ENCODE peak calls at places on chromosome 20, in seven cellular contexts. N is IMR-90, X is kidney, Y is cardiac fibroblast, L is prostate gland, B is Peyer's patch, F is brain microvascular endothelial cell. I is an unnamed sample.

GRCh38 chr20:36010745-36011326 is 42.4 kb downstream of the CNBD2 start:
- DNase-seq in B (no peak), X (no peak), Y (no peak), L (no peak), N (no peak), F (no peak), I (no peak)

GRCh38 chr20:62063981-62064787 is 1.5 kb downstream of the TAF4 start:
- DNase-seq in X (peak; percentile 85), L (no peak), N (no peak), B (no peak), Y (no peak), F (no peak), I (peak; percentile 27)

GRCh38 chr20:25090492-25091429 is 8.8 kb upstream of the VSX1 start:
- DNase-seq in X (peak; percentile 70), B (peak; percentile 60), L (no peak), F (no peak), N (no peak), Y (no peak), I (no peak)

GRCh38 chr20:24060851-24061590 is 72.4 kb upstream of the GGTLC1 start:
- DNase-seq in Y (no peak), N (no peak), X (no peak), F (no peak), L (no peak), B (no peak), I (no peak)

GRCh38 chr20:46631212-46631869 is 19.9 kb downstream of the SLC13A3 start:
- DNase-seq in L (no peak), X (no peak), B (no peak), F (peak; percentile 27), N (peak; percentile 15), Y (peak; percentile 8), I (peak; percentile 54)

GRCh38 chr20:19828233-19828632 is 70.2 kb downstream of the RIN2 start:
- DNase-seq in N (peak; percentile 82), Y (peak; percentile 39), L (no peak), B (peak; percentile 46), X (no peak), F (peak; percentile 76), I (peak; percentile 66)

GRCh38 chr20:57089701-57090144 is 176.7 kb downstream of the BMP7 start:
- DNase-seq in N (peak; percentile 5), Y (peak; percentile 41), L (peak; percentile 62), X (peak; percentile 84), B (peak; percentile 18), F (peak; percentile 27), I (peak; percentile 57)

GRCh38 chr20:4880051-4880450 is 121.3 kb downstream of the SLC23A2 start:
- DNase-seq in Y (no peak), B (no peak), X (no peak), L (no peak), N (no peak), F (no peak), I (no peak)

GRCh38 chr20:56606174-56606945 is 22.7 kb upstream of the TFAP2C start:
- DNase-seq in X (peak; percentile 72), L (no peak), Y (no peak), F (no peak), N (no peak), B (no peak), I (peak; percentile 60)

GRCh38 chr20:54368578-54368977 is 106.8 kb upstream of the DOK5 start:
- DNase-seq in L (no peak), Y (peak; percentile 21), X (no peak), B (no peak), F (no peak), N (no peak), I (no peak)

GRCh38 chr20:25408170-25408547 is 686 bp downstream of the GINS1 start:
- DNase-seq in B (no peak), L (no peak), N (no peak), X (no peak), F (no peak), Y (no peak), I (no peak)

GRCh38 chr20:53346266-53346665 is 247.4 kb downstream of the ZNF217 start:
- DNase-seq in X (no peak), Y (no peak), L (no peak), N (no peak), B (no peak), F (peak; percentile 3), I (no peak)

GRCh38 chr20:44054118-44054517 is 132.9 kb downstream of the JPH2 start:
- DNase-seq in F (no peak), X (no peak), L (no peak), N (no peak), B (no peak), Y (no peak), I (no peak)

GRCh38 chr20:33852971-33853813 is 42.0 kb downstream of the CHMP4B start:
- DNase-seq in Y (no peak), B (no peak), L (no peak), X (peak; percentile 32), N (no peak), F (no peak), I (no peak)

GRCh38 chr20:52972190-52972937 is at the start of gene TSHZ2:
- DNase-seq in B (peak; percentile 17), F (peak; percentile 0), X (peak; percentile 81), L (peak; percentile 16), Y (peak; percentile 70), N (peak; percentile 1), I (peak; percentile 77)

GRCh38 chr20:11537032-11537431 is 380.7 kb upstream of the BTBD3 start:
- DNase-seq in F (no peak), B (no peak), N (no peak), X (no peak), L (no peak), Y (no peak), I (no peak)

GRCh38 chr20:62489186-62489939 is 13.6 kb upstream of the GATA5 start:
- DNase-seq in L (no peak), B (no peak), F (peak; percentile 10), Y (no peak), N (no peak), X (no peak), I (peak; percentile 77)

GRCh38 chr20:37151529-37151928 is 27.6 kb upstream of the RPN2 start:
- DNase-seq in B (no peak), L (no peak), F (no peak), X (no peak), N (no peak), Y (no peak), I (no peak)

GRCh38 chr20:49179368-49180277 is 8.5 kb downstream of the STAU1 start:
- DNase-seq in N (no peak), B (no peak), L (no peak), F (no peak), Y (no peak), X (no peak), I (peak; percentile 68)

GRCh38 chr20:36614781-36615557 is 9.4 kb downstream of the RAB5IF start:
- DNase-seq in N (no peak), B (no peak), L (no peak), Y (no peak), F (no peak), X (no peak), I (no peak)

GRCh38 chr20:62724692-62725595 is 16.3 kb downstream of the NTSR1 start:
- DNase-seq in B (no peak), Y (no peak), L (no peak), X (peak; percentile 41), N (no peak), F (no peak), I (no peak)

GRCh38 chr20:58239216-58239615 is 10.8 kb upstream of the ANKRD60 start:
- DNase-seq in B (no peak), F (peak; percentile 25), N (no peak), Y (no peak), L (no peak), X (no peak), I (no peak)

DNA sequence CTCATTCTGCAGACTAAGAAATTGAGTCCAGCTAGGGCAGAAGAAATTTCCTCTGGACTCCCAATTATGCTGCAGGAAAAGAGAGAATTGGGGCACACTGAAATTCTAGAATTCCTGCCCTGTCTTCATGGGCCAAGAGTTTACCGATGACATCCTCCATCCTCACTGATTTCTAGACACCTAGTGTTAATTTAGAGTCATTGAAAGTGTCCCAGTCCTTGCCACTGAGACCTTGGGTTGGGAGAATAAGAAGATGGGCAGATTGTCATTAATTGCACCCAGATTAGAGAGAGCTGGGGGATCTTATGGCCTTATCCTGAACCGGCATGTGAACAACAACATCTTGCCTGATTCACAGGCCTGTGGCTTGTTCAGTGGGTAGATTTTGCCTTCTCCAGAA is 29.0 kb downstream of the ANGPT4 start:
- DNase-seq in Y (no peak), X (no peak), B (no peak), L (no peak), N (no peak), F (no peak), I (no peak)
- TF ChIP-seq CTCF in Y (no peak), X (no peak), B (peak; percentile 10), L (no peak), N (no peak), F (no peak), I (peak; percentile 6)

GRCh38 chr20:31522756-31523155 is 8.5 kb downstream of the HM13 start:
- DNase-seq in F (no peak), L (no peak), N (no peak), X (no peak), Y (no peak), B (no peak), I (no peak)
- H3K4me3 ChIP-seq in F (no peak overlapping the region), L (no peak overlapping the region), N (no peak overlapping the region), X (no peak overlapping the region), Y (no peak overlapping the region), B (no peak overlapping the region), I (no peak overlapping the region)

GRCh38 chr20:2631228-2631627 is 21.2 kb upstream of the NOP56 start:
- DNase-seq in X (no peak), F (no peak), Y (peak; percentile 19), N (no peak), B (no peak), L (no peak), I (peak; percentile 20)
- TF ChIP-seq CTCF in X (no peak), F (no peak), Y (no peak), N (no peak), B (peak; percentile 35), L (no peak), I (no peak)

DNA sequence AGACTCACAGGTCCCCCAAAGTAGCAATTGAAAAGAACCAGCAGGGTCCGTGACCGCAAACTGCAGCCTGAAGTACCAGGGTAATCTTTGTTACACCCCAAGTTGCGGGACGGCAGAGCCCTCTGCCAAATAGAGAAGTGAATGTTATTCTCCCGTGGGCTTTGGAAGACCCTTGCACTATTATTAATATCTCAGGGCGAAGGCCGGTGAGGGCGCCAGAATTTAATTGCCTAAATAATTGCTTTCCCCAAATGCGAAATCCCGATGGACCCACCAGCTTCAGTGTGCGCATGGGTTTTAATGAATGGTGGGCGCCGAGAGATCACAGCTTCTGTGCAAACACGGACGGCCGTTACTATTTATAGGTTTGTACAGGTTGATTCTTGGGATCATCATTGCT is 15.3 kb upstream of the PHACTR3 start:
- DNase-seq in L (no peak), Y (no peak), N (no peak), X (no peak), F (no peak), B (no peak), I (no peak)
- H3K4me3 ChIP-seq in L (no peak overlapping the region), Y (no peak overlapping the region), N (no peak overlapping the region), X (no peak overlapping the region), F (no peak overlapping the region), B (no peak overlapping the region), I (no peak overlapping the region)